ENCODE peak calls at places on chromosomes 5 and 9, in six cellular contexts. M is neuronal stem cell; X is left lung; E is CD4-positive, alpha-beta memory T cell; U is effector memory CD4-positive, alpha-beta T cell; Q is HepG2. K is an unnamed sample.

GRCh38 chr5:118711727-118712126 is 276.6 kb downstream of the DTWD2 start:
- DNase-seq in X (peak), U (no peak), E (no peak), M (no peak), Q (no peak), K (no peak)

GRCh38 chr9:117644607-117645244 is 59.5 kb upstream of the TLR4 start:
- DNase-seq in X (peak), M (peak), Q (peak), U (peak), E (peak), K (peak)

GRCh38 chr5:126837907-126838539 is 61.1 kb downstream of the LMNB1 start:
- DNase-seq in M (no peak), X (no peak), E (no peak), U (no peak), Q (no peak), K (no peak)

GRCh38 chr5:139251695-139252288 is 41.7 kb upstream of the MATR3 start:
- DNase-seq in U (no peak), X (no peak), M (no peak), E (no peak), Q (no peak), K (no peak)

GRCh38 chr9:137611623-137612609 is 6.4 kb downstream of the ARRDC1 start:
- DNase-seq in M (no peak), E (no peak), U (no peak), X (peak), Q (peak), K (no peak)

GRCh38 chr5:129905467-129906176 is 1.4 kb downstream of the CHSY3 start:
- DNase-seq in X (peak), Q (no peak), U (no peak), M (peak), E (no peak), K (peak)

GRCh38 chr9:16461231-16461840 is 409.1 kb downstream of the BNC2 start:
- DNase-seq in Q (no peak), E (no peak), M (no peak), X (no peak), U (no peak), K (no peak)

GRCh38 chr5:33209252-33209651 is 231.5 kb upstream of the TARS1 start:
- DNase-seq in Q (no peak), M (no peak), U (no peak), X (peak), E (no peak), K (no peak)

GRCh38 chr9:106921341-106921899 is 58.5 kb downstream of the ZNF462 start:
- DNase-seq in U (no peak), Q (peak), M (peak), X (no peak), E (peak), K (peak)

GRCh38 chr9:81981881-81982280 is 6.7 kb upstream of the SPATA31D1 start:
- DNase-seq in Q (no peak), U (no peak), M (no peak), X (no peak), E (no peak), K (no peak)

GRCh38 chr9:3475300-3476020 is 50.3 kb downstream of the RFX3 start:
- DNase-seq in U (peak), E (no peak), M (no peak), Q (peak), X (peak), K (no peak)

GRCh38 chr9:129763235-129763917 is 10.5 kb upstream of the PTGES start:
- DNase-seq in E (no peak), M (no peak), X (no peak), Q (no peak), U (no peak), K (no peak)

GRCh38 chr9:110241491-110242321 is 14.6 kb downstream of the TXN start:
- DNase-seq in E (no peak), Q (no peak), M (no peak), X (no peak), U (no peak), K (no peak)

GRCh38 chr5:178203670-178204204 is 596 bp upstream of the HNRNPAB start:
- DNase-seq in Q (no peak), X (peak), E (no peak), M (no peak), U (no peak), K (no peak)

DNA sequence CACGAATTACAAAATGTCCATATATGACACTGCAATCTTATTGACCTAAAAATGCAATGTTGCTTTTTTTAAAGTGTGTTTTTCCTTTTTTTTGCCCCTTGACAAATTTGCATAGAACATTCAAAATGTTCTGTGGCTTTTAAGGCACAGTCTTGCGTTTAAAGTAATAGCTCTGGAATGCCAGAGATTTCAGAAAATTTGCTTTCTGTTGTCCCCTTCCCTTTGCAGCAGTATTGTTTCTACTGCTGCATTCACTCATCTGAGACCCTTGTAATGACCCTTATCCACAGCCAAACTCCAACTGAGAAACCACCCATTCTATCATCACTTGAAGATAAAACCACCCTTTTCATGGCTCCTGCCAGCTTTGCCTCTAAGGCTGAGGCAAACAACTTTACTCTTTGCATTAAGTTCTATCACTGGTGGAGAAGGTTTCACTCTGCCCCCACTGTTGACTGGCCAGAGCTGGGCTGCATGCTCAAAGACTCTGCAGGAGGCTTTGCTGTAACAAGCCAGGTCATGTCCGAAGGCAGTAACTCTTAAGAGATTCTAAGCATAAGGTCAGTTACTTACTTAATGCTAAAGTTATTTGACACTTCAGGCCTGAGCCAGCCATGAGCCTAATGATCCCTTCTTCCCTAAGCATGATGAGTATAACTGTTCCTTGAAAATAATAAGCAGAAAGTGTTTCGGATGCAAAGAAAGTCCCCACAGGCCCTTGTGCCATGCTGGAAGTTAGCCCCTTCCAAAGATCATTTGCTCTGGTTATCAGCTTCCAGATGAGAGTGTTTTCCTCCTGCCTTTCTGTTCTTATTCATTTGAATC is 101.9 kb downstream of the CD180 start:
- DNase-seq in Q (peak), U (no peak), M (no peak), E (no peak), X (no peak), K (no peak)
- H3K4me3 ChIP-seq in Q (peak), U (no peak), M (no peak), E (no peak), X (no peak), K (no peak)

GRCh38 chr9:133621868-133622267 is 12.7 kb upstream of the FAM163B start:
- DNase-seq in U (no peak), M (no peak), E (no peak), Q (no peak), X (peak), K (no peak)
- H3K27ac ChIP-seq in U (no peak), M (no peak), E (no peak), Q (no peak), X (no peak), K (no peak)

GRCh38 chr5:81980598-81981260 is 8.9 kb downstream of the ATG10 start:
- DNase-seq in M (no peak), U (no peak), X (no peak), Q (no peak), E (no peak), K (no peak)
- H3K4me3 ChIP-seq in M (no peak), U (no peak), X (no peak), Q (no peak), E (no peak), K (no peak)

GRCh38 chr9:69861011-69861410 is 40.4 kb downstream of the CFAP95 start:
- DNase-seq in Q (no peak), U (no peak), E (no peak), M (no peak), X (no peak), K (no peak)

GRCh38 chr9:69857131-69857530 is 36.5 kb downstream of the CFAP95 start:
- DNase-seq in M (no peak), E (no peak), U (no peak), Q (no peak), X (no peak), K (no peak)

DNA sequence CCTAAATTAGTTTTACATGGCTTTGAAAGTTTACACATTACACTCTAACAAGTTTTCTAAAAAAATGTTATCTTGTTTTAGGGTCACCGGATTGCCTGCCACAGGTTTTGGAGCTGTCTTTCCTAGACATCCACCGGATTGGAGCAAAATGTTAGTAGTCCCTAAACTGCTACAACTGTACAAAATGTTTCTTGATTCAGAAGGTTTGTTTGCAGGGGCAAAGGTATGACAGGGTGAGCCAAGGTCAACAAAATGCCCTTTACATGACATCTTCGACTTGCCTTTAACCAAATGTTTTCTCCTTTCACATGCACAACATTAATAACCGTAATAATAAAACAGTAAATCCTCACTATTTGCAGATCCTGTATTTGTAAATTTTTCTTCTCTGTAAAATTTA is 37.2 kb downstream of the CFAP95 start:
- DNase-seq in X (no peak), U (no peak), Q (no peak), M (no peak), E (no peak), K (no peak)
- H3K27ac ChIP-seq in X (no peak), U (no peak), Q (no peak), M (no peak), E (no peak), K (no peak)

GRCh38 chr9:77066388-77066787 is 46.9 kb downstream of the FOXB2 start:
- DNase-seq in X (no peak), E (no peak), U (no peak), M (no peak), Q (no peak), K (no peak)

GRCh38 chr9:77063645-77064285 is 44.3 kb downstream of the FOXB2 start:
- DNase-seq in Q (no peak), X (no peak), E (no peak), U (no peak), M (no peak), K (no peak)
- H3K4me3 ChIP-seq in Q (no peak), X (no peak), E (no peak), U (no peak), M (no peak), K (no peak)

GRCh38 chr5:6723122-6723885 is 10.1 kb downstream of the TENT4A start:
- DNase-seq in M (no peak), E (no peak), U (no peak), Q (no peak), X (no peak), K (no peak)

GRCh38 chr5:6721442-6721841 is 8.2 kb downstream of the TENT4A start:
- DNase-seq in E (no peak), M (no peak), X (no peak), U (no peak), Q (no peak), K (no peak)

GRCh38 chr5:6720561-6720921 is 7.3 kb downstream of the TENT4A start:
- DNase-seq in U (no peak), E (no peak), Q (no peak), X (no peak), M (no peak), K (no peak)

GRCh38 chr5:6723901-6724300 is 10.7 kb downstream of the TENT4A start:
- DNase-seq in Q (no peak), U (no peak), X (no peak), E (no peak), M (no peak), K (no peak)

DNA sequence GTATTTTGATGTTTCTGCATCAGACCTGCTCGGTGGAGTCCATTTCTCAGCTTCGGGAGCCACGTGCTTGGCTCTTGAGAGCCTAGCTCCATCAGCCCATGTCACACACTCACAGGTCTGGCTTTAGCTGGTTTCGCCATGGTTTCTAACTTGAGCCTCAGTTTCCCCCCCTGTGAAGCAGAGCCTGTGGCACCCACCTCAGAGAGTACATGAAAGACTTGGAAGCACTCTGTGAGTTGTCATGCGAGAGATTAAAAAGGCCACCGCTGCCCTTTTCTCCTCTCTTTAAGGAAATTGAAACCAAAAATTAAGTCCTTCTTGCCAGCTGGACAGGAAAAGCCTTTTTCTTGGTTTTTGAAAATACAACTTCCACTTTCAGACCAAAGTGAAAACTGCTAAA is 8.8 kb downstream of the TENT4A start:
- DNase-seq in U (no peak), M (no peak), Q (no peak), X (no peak), E (no peak), K (no peak)
- H3K27ac ChIP-seq in U (no peak), M (no peak), Q (no peak), X (peak), E (no peak), K (no peak)

GRCh38 chr5:116685069-116685468 is 110.4 kb upstream of the SEMA6A start:
- DNase-seq in E (no peak), Q (no peak), M (no peak), X (no peak), U (no peak), K (no peak)

GRCh38 chr5:116685931-116686330 is 111.3 kb upstream of the SEMA6A start:
- DNase-seq in X (no peak), Q (no peak), U (no peak), E (no peak), M (no peak), K (no peak)

GRCh38 chr5:116681334-116682013 is 106.9 kb upstream of the SEMA6A start:
- DNase-seq in M (no peak), Q (no peak), E (no peak), X (no peak), U (no peak), K (no peak)

DNA sequence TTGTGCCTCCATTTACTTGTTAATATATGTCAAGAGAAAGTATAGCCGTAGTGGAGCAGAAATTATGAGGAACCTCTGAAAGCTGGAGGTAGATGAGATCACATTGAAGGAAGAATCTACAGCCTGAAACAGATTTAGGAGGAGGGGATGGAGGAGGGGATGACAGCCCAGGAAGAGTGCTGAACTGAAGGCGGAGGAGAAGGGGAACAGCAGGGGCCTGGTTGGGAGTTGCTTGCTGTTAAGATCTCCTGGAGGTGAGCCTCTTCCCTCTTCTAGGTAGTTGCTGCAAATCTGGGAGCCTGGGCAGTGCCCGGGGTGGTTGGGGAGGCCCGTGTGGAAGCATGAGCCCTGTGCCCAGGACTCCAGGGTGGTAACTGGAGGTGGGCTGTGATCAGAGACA is 111.8 kb upstream of the SEMA6A start:
- DNase-seq in X (no peak), U (no peak), M (no peak), E (no peak), Q (no peak), K (no peak)
- H3K4me3 ChIP-seq in X (no peak), U (no peak), M (no peak), E (no peak), Q (no peak), K (no peak)

DNA sequence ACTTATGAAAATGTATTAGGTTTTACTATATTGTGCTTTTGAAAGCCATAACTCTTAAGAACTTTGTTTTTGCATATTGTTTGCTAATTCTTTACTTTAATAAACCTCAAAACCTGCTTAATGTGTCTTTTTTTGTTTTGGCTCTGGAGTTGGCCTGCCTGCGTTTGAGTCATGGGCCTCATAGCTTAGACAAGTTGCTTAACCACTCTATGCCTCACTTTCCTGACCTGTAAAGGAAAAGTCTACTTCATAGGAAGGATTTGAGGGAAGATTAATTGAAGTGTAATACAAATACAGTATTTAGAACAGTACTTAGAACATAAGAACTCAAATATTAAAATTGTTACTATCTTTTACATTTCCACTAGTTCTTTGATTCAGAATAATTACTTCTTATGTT is 10.3 kb downstream of the SMIM32 start:
- DNase-seq in E (no peak), M (no peak), U (no peak), Q (no peak), X (no peak), K (no peak)
- H3K27ac ChIP-seq in E (no peak), M (no peak), U (no peak), Q (no peak), X (no peak), K (no peak)

GRCh38 chr5:42988568-42988967 is 51.6 kb downstream of the ANXA2R start:
- DNase-seq in E (no peak), Q (no peak), X (no peak), U (no peak), M (no peak), K (no peak)
- H3K4me3 ChIP-seq in E (no peak), Q (no peak), X (no peak), U (peak), M (no peak), K (no peak)